ENCODE peak calls at places on chromosomes 4 and X, in four cellular contexts. A, G, E and I are unnamed samples.

GRCh38 chr4:168503652-168504362 is 7.0 kb downstream of the PALLD start:
- DNase-seq in G (peak), A (no peak), E (peak), I (no peak)

GRCh38 chrX:149720021-149720689 is 8.3 kb downstream of the MAGEA11 start:
- DNase-seq in A (no peak), G (no peak), E (no peak), I (no peak)

GRCh38 chr4:103996637-103997036 is 276.9 kb upstream of the TACR3 start:
- DNase-seq in A (peak), G (peak), E (peak), I (peak)

GRCh38 chr4:55013431-55013955 is 111.9 kb downstream of the KDR start:
- DNase-seq in A (no peak), E (no peak), G (no peak), I (no peak)

GRCh38 chr4:15479913-15480185 is 10.2 kb downstream of the CC2D2A start:
- DNase-seq in G (peak), A (peak), E (peak), I (no peak)

GRCh38 chr4:20299515-20299914 is 47.8 kb downstream of the SLIT2 start:
- DNase-seq in A (peak), G (peak), E (peak), I (no peak)

GRCh38 chr4:164874791-164875190 is 2.2 kb upstream of the APELA start:
- DNase-seq in E (no peak), A (no peak), G (no peak), I (no peak)

GRCh38 chr4:24488399-24489164 is 95.8 kb downstream of the DHX15 start:
- DNase-seq in G (peak), A (peak), E (peak), I (peak)

GRCh38 chrX:24298191-24298590 is 15.7 kb downstream of the SUPT20HL2 start:
- DNase-seq in E (no peak), A (peak), G (peak), I (no peak)

GRCh38 chr4:82431026-82431745 is 796 bp downstream of the ENOPH1 start:
- DNase-seq in G (peak), E (peak), A (peak), I (no peak)

GRCh38 chrX:107205770-107206696 is at the start of the genes DNAAF6 and NUP62CL:
- DNase-seq in G (peak), E (peak), A (peak), I (peak)

GRCh38 chr4:104591505-104591904 is 96.8 kb upstream of the CXXC4 start:
- DNase-seq in E (peak), A (no peak), G (no peak), I (no peak)